ENCODE peak calls at places on chromosomes 13 and 19, in seven cellular contexts. One of them, this sample, is unnamed.

GRCh38 chr13:40171566-40171965 is 494.9 kb downstream of the FOXO1 start:
- DNase-seq in tibial nerve: no peak
- DNase-seq in esophagus squamous epithelium: no peak
- DNase-seq in breast epithelium: no peak
- DNase-seq in ovary: no peak
- DNase-seq in uterus: no peak
- DNase-seq in body of pancreas: no peak
- DNase-seq in this sample: no peak

GRCh38 chr13:100673376-100673830 is 1.2 kb downstream of the TMTC4 start:
- DNase-seq in body of pancreas: peak
- DNase-seq in breast epithelium: no peak
- DNase-seq in tibial nerve: no peak
- DNase-seq in ovary: no peak
- DNase-seq in uterus: no peak
- DNase-seq in esophagus squamous epithelium: no peak
- DNase-seq in this sample: peak

GRCh38 chr13:40613192-40613818 is 53.1 kb downstream of the FOXO1 start:
- DNase-seq in body of pancreas: peak
- DNase-seq in ovary: no peak
- DNase-seq in breast epithelium: no peak
- DNase-seq in esophagus squamous epithelium: no peak
- DNase-seq in uterus: peak
- DNase-seq in tibial nerve: no peak
- DNase-seq in this sample: peak

GRCh38 chr13:49603318-49603717 is 18.0 kb upstream of the RCBTB1 start:
- DNase-seq in uterus: no peak
- DNase-seq in esophagus squamous epithelium: no peak
- DNase-seq in breast epithelium: no peak
- DNase-seq in body of pancreas: no peak
- DNase-seq in ovary: no peak
- DNase-seq in tibial nerve: no peak
- DNase-seq in this sample: no peak

GRCh38 chr13:51444922-51445321 is 7.9 kb downstream of the INTS6 start:
- DNase-seq in esophagus squamous epithelium: no peak
- DNase-seq in body of pancreas: no peak
- DNase-seq in ovary: no peak
- DNase-seq in breast epithelium: no peak
- DNase-seq in uterus: no peak
- DNase-seq in tibial nerve: no peak
- DNase-seq in this sample: no peak

GRCh38 chr13:91328726-91329125 is 18.8 kb upstream of the MIR17HG start:
- DNase-seq in tibial nerve: no peak
- DNase-seq in esophagus squamous epithelium: no peak
- DNase-seq in uterus: no peak
- DNase-seq in ovary: no peak
- DNase-seq in breast epithelium: no peak
- DNase-seq in body of pancreas: no peak
- DNase-seq in this sample: no peak

GRCh38 chr13:70708744-70709143 is 600.5 kb upstream of the KLHL1 start:
- DNase-seq in body of pancreas: no peak
- DNase-seq in ovary: no peak
- DNase-seq in tibial nerve: no peak
- DNase-seq in esophagus squamous epithelium: no peak
- DNase-seq in breast epithelium: no peak
- DNase-seq in uterus: no peak
- DNase-seq in this sample: no peak

GRCh38 chr19:30664358-30665058 is 292.3 kb downstream of the ZNF536 start:
- DNase-seq in breast epithelium: no peak
- DNase-seq in ovary: no peak
- DNase-seq in esophagus squamous epithelium: no peak
- DNase-seq in body of pancreas: peak
- DNase-seq in tibial nerve: peak
- DNase-seq in uterus: no peak
- DNase-seq in this sample: peak

GRCh38 chr13:82693607-82694006 is 1188.7 kb downstream of the SLITRK1 start:
- DNase-seq in ovary: no peak
- DNase-seq in body of pancreas: no peak
- DNase-seq in breast epithelium: no peak
- DNase-seq in tibial nerve: no peak
- DNase-seq in uterus: no peak
- DNase-seq in esophagus squamous epithelium: no peak
- DNase-seq in this sample: no peak

GRCh38 chr19:277581-278165 is 13.5 kb downstream of the PLPP2 start:
- DNase-seq in tibial nerve: no peak
- DNase-seq in breast epithelium: no peak
- DNase-seq in ovary: no peak
- DNase-seq in esophagus squamous epithelium: no peak
- DNase-seq in uterus: no peak
- DNase-seq in body of pancreas: no peak
- DNase-seq in this sample: no peak

GRCh38 chr13:93172109-93172508 is 54.5 kb upstream of the GPC6 start:
- DNase-seq in body of pancreas: no peak
- DNase-seq in esophagus squamous epithelium: no peak
- DNase-seq in ovary: no peak
- DNase-seq in breast epithelium: no peak
- DNase-seq in uterus: no peak
- DNase-seq in tibial nerve: no peak
- DNase-seq in this sample: no peak

GRCh38 chr13:61600360-61601033 is 184.8 kb upstream of the PCDH20 start:
- DNase-seq in ovary: no peak
- DNase-seq in body of pancreas: no peak
- DNase-seq in tibial nerve: peak
- DNase-seq in esophagus squamous epithelium: no peak
- DNase-seq in breast epithelium: no peak
- DNase-seq in uterus: no peak
- DNase-seq in this sample: no peak

GRCh38 chr19:58500242-58500641 is 11.6 kb downstream of the SLC27A5 start:
- DNase-seq in ovary: no peak
- DNase-seq in tibial nerve: no peak
- DNase-seq in uterus: no peak
- DNase-seq in breast epithelium: no peak
- DNase-seq in esophagus squamous epithelium: no peak
- DNase-seq in body of pancreas: no peak
- DNase-seq in this sample: no peak

GRCh38 chr13:27783111-27783510 is 9.2 kb upstream of the GSX1 start:
- DNase-seq in ovary: no peak
- DNase-seq in esophagus squamous epithelium: no peak
- DNase-seq in tibial nerve: no peak
- DNase-seq in body of pancreas: peak
- DNase-seq in breast epithelium: no peak
- DNase-seq in uterus: no peak
- DNase-seq in this sample: no peak

GRCh38 chr13:66312312-66313087 is 917.6 kb downstream of the PCDH9 start:
- DNase-seq in breast epithelium: no peak
- DNase-seq in esophagus squamous epithelium: no peak
- DNase-seq in body of pancreas: peak
- DNase-seq in ovary: no peak
- DNase-seq in uterus: no peak
- DNase-seq in tibial nerve: peak
- DNase-seq in this sample: no peak

GRCh38 chr13:98977568-98978270 is at the start of gene DOCK9:
- DNase-seq in esophagus squamous epithelium: no peak
- DNase-seq in ovary: peak
- DNase-seq in breast epithelium: peak
- DNase-seq in tibial nerve: peak
- DNase-seq in body of pancreas: peak
- DNase-seq in uterus: peak
- DNase-seq in this sample: no peak

GRCh38 chr19:19747357-19748220 is 14.7 kb upstream of the ZNF14 start:
- DNase-seq in uterus: no peak
- DNase-seq in esophagus squamous epithelium: no peak
- DNase-seq in body of pancreas: no peak
- DNase-seq in breast epithelium: no peak
- DNase-seq in ovary: no peak
- DNase-seq in tibial nerve: no peak
- DNase-seq in this sample: peak

GRCh38 chr13:41137241-41137640 is 4.6 kb upstream of the KBTBD6 start:
- DNase-seq in body of pancreas: no peak
- DNase-seq in tibial nerve: no peak
- DNase-seq in ovary: no peak
- DNase-seq in breast epithelium: no peak
- DNase-seq in esophagus squamous epithelium: no peak
- DNase-seq in uterus: no peak
- DNase-seq in this sample: no peak

GRCh38 chr13:108276060-108276459 is 6.5 kb downstream of the TNFSF13B start:
- DNase-seq in ovary: peak
- DNase-seq in breast epithelium: no peak
- DNase-seq in esophagus squamous epithelium: no peak
- DNase-seq in tibial nerve: peak
- DNase-seq in body of pancreas: no peak
- DNase-seq in uterus: peak
- DNase-seq in this sample: no peak

GRCh38 chr19:30103981-30104380 is 161.9 kb downstream of the URI1 start:
- DNase-seq in esophagus squamous epithelium: no peak
- DNase-seq in ovary: no peak
- DNase-seq in uterus: no peak
- DNase-seq in tibial nerve: no peak
- DNase-seq in body of pancreas: no peak
- DNase-seq in breast epithelium: no peak
- DNase-seq in this sample: peak

GRCh38 chr19:53704011-53704410 is 72.2 kb downstream of the DPRX start:
- DNase-seq in body of pancreas: no peak
- DNase-seq in ovary: no peak
- DNase-seq in esophagus squamous epithelium: no peak
- DNase-seq in uterus: no peak
- DNase-seq in breast epithelium: no peak
- DNase-seq in tibial nerve: no peak
- DNase-seq in this sample: no peak

GRCh38 chr13:102870677-102871415 is 25.0 kb downstream of the ERCC5 start:
- DNase-seq in tibial nerve: peak
- DNase-seq in ovary: peak
- DNase-seq in breast epithelium: no peak
- DNase-seq in body of pancreas: peak
- DNase-seq in uterus: peak
- DNase-seq in esophagus squamous epithelium: no peak
- DNase-seq in this sample: peak

DNA sequence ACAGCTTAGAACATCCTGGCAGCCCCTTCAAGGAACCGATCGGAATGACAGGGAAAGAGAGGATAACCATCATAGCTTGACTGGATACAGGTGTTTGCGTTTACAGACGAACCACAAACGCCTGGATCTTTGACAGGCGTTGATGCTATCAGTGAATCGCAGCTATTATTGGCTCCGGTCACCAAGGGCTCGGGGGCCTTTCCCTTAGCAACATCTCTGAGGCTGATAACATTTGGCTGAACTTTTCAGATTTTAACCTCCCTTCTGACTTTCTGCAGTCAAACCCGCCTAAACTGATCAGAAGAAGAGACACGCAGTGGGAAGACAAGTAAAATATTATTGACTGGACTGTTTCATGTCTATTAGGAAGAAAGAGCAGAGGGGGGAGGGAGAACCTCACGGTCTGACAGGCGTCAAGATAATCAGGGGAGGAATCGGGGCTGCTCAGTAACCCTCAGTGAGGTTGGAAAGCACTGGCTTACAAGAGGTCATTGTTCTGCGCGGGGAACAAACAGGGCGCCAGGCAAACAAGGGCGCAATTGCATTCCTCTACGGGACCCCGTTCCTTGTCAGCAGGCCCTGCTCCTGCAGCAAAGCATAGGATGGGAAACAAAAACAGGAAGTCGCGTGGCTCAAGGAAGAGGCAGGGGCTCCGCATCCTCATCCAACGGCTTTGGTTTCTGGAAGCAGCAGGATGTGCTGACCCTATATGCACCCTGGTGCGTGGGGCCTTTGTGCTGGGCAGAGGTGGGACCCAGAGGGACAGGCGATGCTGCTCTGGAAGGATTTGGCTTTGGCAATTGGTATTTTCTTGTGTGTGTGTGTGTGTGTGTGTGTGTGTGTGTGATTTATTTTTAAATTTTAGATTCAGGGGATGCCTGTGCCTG is 322.2 kb upstream of the ZNF507 start:
- DNase-seq in uterus: no peak
- DNase-seq in ovary: no peak
- DNase-seq in breast epithelium: no peak
- DNase-seq in esophagus squamous epithelium: no peak
- DNase-seq in tibial nerve: no peak
- DNase-seq in body of pancreas: no peak
- DNase-seq in this sample: no peak
- TF ChIP-seq POLR2A in uterus: no peak
- TF ChIP-seq POLR2A in ovary: no peak
- TF ChIP-seq POLR2A in breast epithelium: no peak
- TF ChIP-seq POLR2A in esophagus squamous epithelium: no peak
- TF ChIP-seq POLR2A in tibial nerve: no peak
- TF ChIP-seq POLR2A in body of pancreas: no peak
- TF ChIP-seq POLR2A in this sample: no peak

DNA sequence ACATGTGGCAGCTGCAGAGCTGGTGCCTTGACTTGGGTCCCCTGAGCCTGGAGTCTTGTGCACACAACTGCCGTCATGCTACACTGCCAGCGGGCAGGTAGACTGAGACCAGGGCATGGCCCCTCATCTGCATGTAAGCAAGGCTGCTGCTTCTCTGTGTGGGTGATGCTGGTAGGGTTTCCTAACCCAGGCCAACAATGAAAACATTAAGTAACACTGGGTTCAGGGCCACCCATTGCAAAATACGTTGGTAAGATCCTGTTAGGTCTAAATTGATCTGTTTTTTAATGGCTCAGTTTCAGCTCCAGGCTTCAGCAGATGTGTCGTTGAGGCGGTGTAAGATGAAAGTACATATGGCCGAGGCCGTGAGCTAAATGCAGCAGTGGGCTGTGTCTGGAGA is 383.4 kb downstream of the IRS2 start:
- DNase-seq in uterus: no peak
- DNase-seq in esophagus squamous epithelium: no peak
- DNase-seq in breast epithelium: no peak
- DNase-seq in tibial nerve: no peak
- DNase-seq in ovary: no peak
- DNase-seq in body of pancreas: no peak
- DNase-seq in this sample: no peak
- H3K27ac ChIP-seq in uterus: no peak
- H3K27ac ChIP-seq in esophagus squamous epithelium: no peak
- H3K27ac ChIP-seq in breast epithelium: no peak
- H3K27ac ChIP-seq in tibial nerve: no peak
- H3K27ac ChIP-seq in ovary: no peak
- H3K27ac ChIP-seq in body of pancreas: no peak
- H3K27ac ChIP-seq in this sample: no peak

DNA sequence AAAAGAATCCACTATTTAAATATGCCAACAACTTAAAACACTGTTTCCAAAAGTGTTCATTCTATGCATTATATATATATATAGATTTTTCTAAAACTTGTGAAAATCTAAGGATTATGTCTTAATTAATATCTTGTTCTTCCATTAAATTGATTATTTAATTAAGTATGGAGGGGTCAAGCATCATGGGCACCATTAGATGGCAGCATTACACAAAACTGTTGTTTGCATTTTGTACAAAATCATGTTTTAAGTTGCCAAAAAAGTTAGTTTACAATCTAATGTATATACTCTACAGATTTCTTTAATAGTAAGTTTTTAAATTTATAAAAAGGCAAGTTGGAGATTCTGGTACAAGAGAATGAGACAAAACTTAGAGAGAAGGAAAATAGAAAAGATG is 213.2 kb upstream of the EDNRB start:
- DNase-seq in ovary: no peak
- DNase-seq in body of pancreas: no peak
- DNase-seq in breast epithelium: no peak
- DNase-seq in tibial nerve: no peak
- DNase-seq in uterus: no peak
- DNase-seq in esophagus squamous epithelium: no peak
- DNase-seq in this sample: no peak
- TF ChIP-seq CTCF in ovary: no peak
- TF ChIP-seq CTCF in body of pancreas: no peak
- TF ChIP-seq CTCF in breast epithelium: no peak
- TF ChIP-seq CTCF in tibial nerve: no peak
- TF ChIP-seq CTCF in uterus: no peak
- TF ChIP-seq CTCF in esophagus squamous epithelium: no peak
- TF ChIP-seq CTCF in this sample: no peak

GRCh38 chr19:37007587-37008220 is 70.5 kb upstream of the ZNF420 start:
- DNase-seq in uterus: peak
- DNase-seq in tibial nerve: no peak
- DNase-seq in ovary: peak
- DNase-seq in breast epithelium: peak
- DNase-seq in esophagus squamous epithelium: no peak
- DNase-seq in body of pancreas: peak
- DNase-seq in this sample: peak
- TF ChIP-seq POLR2A in uterus: no peak
- TF ChIP-seq POLR2A in tibial nerve: no peak
- TF ChIP-seq POLR2A in ovary: no peak
- TF ChIP-seq POLR2A in breast epithelium: no peak
- TF ChIP-seq POLR2A in esophagus squamous epithelium: no peak
- TF ChIP-seq POLR2A in body of pancreas: no peak
- TF ChIP-seq POLR2A in this sample: no peak

This sample was measured in spleen.